ENCODE peak calls at places on chromosomes 16 and 17, in eight cellular contexts. W is tibial nerve, C is GM12892, T is esophagus muscularis mucosa, G is IMR-90, L is breast epithelium, D is endothelial cell of umbilical vein, U is K562. E is an unnamed sample.

GRCh38 chr17:60659156-60659555 is 18.5 kb upstream of the BCAS3 start:
- DNase-seq in G (no peak), U (no peak), W (no peak), T (no peak), L (no peak), C (no peak), D (no peak), E (no peak)

GRCh38 chr17:40559016-40559853 is 6.0 kb downstream of the CCR7 start:
- DNase-seq in W (no peak), C (no peak), L (peak; percentile 82), U (no peak), G (no peak), T (peak; percentile 83), D (no peak), E (no peak)

GRCh38 chr17:75697651-75698291 is 23.5 kb upstream of the ITGB4 start:
- DNase-seq in T (no peak), G (no peak), C (no peak), W (no peak), L (peak; percentile 87), D (no peak), U (no peak), E (no peak)

GRCh38 chr16:67856927-67857546 is 9.5 kb upstream of the CENPT start:
- DNase-seq in G (no peak), L (no peak), W (no peak), C (no peak), T (no peak), D (no peak), U (no peak), E (no peak)

GRCh38 chr16:15051387-15051951 is 4.4 kb downstream of the NTAN1 start:
- DNase-seq in T (no peak), W (no peak), L (no peak), U (no peak), C (no peak), G (no peak), D (no peak), E (no peak)

GRCh38 chr16:74736531-74737157 is 36.0 kb upstream of the MLKL start:
- DNase-seq in W (no peak), G (no peak), D (no peak), U (no peak), T (no peak), C (no peak), L (no peak), E (no peak)

GRCh38 chr17:55527520-55528118 is 16.4 kb upstream of the SMIM36 start:
- DNase-seq in U (peak; percentile 57), W (peak; percentile 38), L (no peak), G (peak; percentile 65), D (peak; percentile 71), C (no peak), T (no peak), E (peak; percentile 4)

GRCh38 chr16:67034478-67034877 is 5.5 kb downstream of the CBFB start:
- DNase-seq in C (no peak), G (peak; percentile 66), T (no peak), W (no peak), L (no peak), D (peak; percentile 15), U (no peak), E (no peak)

GRCh38 chr16:28105954-28106353 is 42.4 kb upstream of the GSG1L start:
- DNase-seq in L (no peak), W (no peak), C (no peak), G (no peak), T (no peak), U (no peak), D (no peak), E (no peak)
- TF ChIP-seq POLR2A in L (no peak), W (no peak), C (no peak), G (no peak), T (no peak), U (no peak), D (no peak), E (no peak)

GRCh38 chr17:81514485-81514734 is 1.8 kb upstream of the ACTG1 start:
- DNase-seq in C (no peak), G (no peak), U (no peak), W (no peak), D (no peak), T (no peak), L (no peak), E (no peak)
- TF ChIP-seq POLR2A in C (no peak), G (no peak), U (no peak), W (no peak), D (no peak), T (peak; percentile 23), L (no peak), E (no peak)

DNA sequence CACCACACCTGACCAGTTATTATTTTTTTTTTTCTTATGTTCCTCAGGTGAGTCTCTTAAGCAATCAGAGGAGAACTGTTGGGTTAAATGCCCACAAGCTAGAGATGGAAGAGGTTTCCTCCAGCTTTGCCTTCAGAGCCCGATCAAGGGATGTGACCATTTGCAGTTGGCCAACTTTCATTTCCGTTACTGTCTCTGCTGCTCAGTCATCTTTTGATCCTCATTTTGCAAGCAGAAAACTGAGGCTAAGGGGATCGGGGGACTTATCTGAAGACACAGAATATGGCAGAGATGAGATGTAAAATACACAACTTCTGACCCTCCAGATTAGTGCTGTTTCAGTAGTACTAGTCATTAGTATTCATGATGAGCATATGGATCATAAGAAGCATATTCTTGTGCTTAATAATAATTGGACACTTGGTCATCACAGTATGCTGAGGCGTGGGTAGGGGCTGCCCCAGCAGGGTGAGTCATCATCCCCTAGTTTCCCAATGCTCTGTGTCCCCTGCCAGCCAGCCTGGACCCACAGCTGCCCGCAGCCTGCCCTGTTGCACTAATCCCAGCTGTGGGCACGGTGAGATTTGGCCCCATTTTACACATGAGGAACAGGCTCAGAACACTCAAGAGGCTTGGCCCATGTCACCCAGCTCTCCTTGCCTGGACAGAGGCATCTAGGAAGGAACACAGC is 189.0 kb downstream of the RAB11FIP4 start:
- DNase-seq in W (no peak), U (no peak), D (peak; percentile 69), T (no peak), L (no peak), G (peak; percentile 85), C (no peak), E (peak; percentile 50)
- TF ChIP-seq POLR2A in W (no peak), U (no peak), D (no peak), T (no peak), L (no peak), G (no peak), C (no peak), E (no peak)

DNA sequence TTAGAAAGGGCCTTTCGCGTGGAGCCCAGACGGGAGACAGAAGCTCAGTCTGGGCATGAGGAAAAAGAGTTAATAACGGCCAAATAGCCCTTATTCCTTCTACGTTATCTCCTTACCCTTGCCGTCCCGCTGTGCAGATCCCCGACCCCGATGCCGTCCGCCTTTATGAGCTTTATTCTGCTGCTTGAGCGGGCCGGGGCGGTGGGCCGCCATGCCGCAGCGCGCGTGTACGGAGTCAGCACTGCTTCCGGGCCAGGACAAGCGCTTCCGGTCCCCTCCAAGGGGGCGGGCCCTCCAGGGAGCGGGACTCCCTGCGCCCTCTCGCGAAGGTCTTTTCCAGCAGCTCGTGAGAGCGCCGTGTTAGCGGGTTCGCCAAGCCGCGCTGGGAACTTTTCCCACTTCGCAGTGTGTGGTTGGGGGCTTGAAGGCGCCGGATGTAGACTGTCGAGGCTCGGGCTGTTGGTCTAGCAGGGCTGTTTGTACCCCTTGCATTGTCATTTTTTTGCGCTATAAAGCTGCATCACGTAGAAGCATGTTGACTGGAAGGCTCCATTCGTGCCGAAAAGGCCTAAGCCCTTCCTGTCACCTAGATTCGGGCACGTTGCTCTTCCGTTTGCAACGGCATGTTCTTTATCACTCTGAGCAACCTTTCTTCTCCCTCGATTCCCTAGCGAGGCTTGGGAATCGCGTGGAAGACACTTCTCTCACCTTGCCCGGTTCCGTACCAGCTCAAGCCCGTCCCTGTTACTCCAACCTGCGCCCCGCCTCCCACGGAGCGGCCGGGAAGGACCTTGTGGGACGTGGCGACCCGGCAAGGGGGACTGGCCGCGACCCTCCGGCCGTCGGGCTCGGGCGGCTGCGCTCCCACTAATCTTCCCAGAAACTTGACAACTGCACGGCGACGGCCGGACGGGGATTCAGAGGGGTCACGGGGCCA is at the start of gene TSR1:
- DNase-seq in U (peak; percentile 92), G (peak; percentile 88), W (peak; percentile 78), L (peak; percentile 88), C (peak; percentile 98), T (no peak), D (peak; percentile 92), E (peak; percentile 97)
- TF ChIP-seq POLR2A in U (peak; percentile 91), G (peak; percentile 79), W (peak; percentile 82), L (peak; percentile 55), C (peak; percentile 92), T (peak; percentile 57), D (peak; percentile 95), E (peak; percentile 72)

GRCh38 chr16:57464523-57464922 is 2.0 kb downstream of the POLR2C start:
- DNase-seq in L (no peak), T (no peak), D (no peak), W (no peak), U (no peak), G (no peak), C (no peak), E (no peak)

GRCh38 chr16:57468346-57468745 is 5.9 kb downstream of the POLR2C start:
- DNase-seq in U (no peak), G (no peak), L (no peak), C (no peak), D (no peak), W (no peak), T (no peak), E (no peak)

GRCh38 chr16:57462978-57463362 is 491 bp downstream of the POLR2C start:
- DNase-seq in L (no peak), W (no peak), U (peak; percentile 26), C (no peak), D (peak; percentile 27), T (no peak), G (no peak), E (no peak)

GRCh38 chr16:57462209-57462977 is at the start of gene POLR2C:
- DNase-seq in C (peak; percentile 94), W (peak; percentile 87), U (peak; percentile 94), L (peak; percentile 85), T (peak; percentile 96), G (peak; percentile 81), D (peak; percentile 87), E (peak; percentile 84)
- TF ChIP-seq POLR2A in C (peak; percentile 99), W (peak; percentile 85), U (peak; percentile 97), L (peak; percentile 94), T (peak; percentile 81), G (peak; percentile 98), D (peak; percentile 99), E (peak; percentile 100)